ENCODE peak calls at places on chromosome 20, in eight cellular contexts. X is lung; H is CD8-positive, alpha-beta T cell; E is brain microvascular endothelial cell; V is left ventricle myocardium inferior; W is IMR-90; Q is astrocyte of the spinal cord; I is lower leg skin. Z is an unnamed sample.

GRCh38 chr20:38173237-38174156 is 8.4 kb upstream of the TGM2 start:
- DNase-seq in X (no peak), H (no peak), E (peak; percentile 94), V (peak; percentile 46), W (peak; percentile 92), Q (peak; percentile 87), I (no peak), Z (peak; percentile 18)

GRCh38 chr20:546353-546752 is 2.8 kb upstream of the CSNK2A1 start:
- DNase-seq in X (no peak), H (no peak), E (no peak), V (no peak), W (no peak), Q (no peak), I (no peak), Z (no peak)

GRCh38 chr20:9156529-9157280 is 87.8 kb downstream of the PLCB4 start:
- DNase-seq in X (no peak), H (no peak), E (no peak), V (no peak), W (peak; percentile 76), Q (no peak), I (no peak), Z (no peak)

GRCh38 chr20:58945967-58946631 is 35.0 kb upstream of the NELFCD start:
- DNase-seq in X (no peak), H (no peak), E (no peak), V (no peak), W (no peak), Q (no peak), I (no peak), Z (no peak)

GRCh38 chr20:57313230-57313629 is 16.4 kb upstream of the SPO11 start:
- DNase-seq in X (no peak), H (no peak), E (no peak), V (no peak), W (no peak), Q (no peak), I (no peak), Z (no peak)

GRCh38 chr20:48761023-48761785 is 66.6 kb downstream of the PREX1 start:
- DNase-seq in X (peak; percentile 60), H (peak; percentile 58), E (no peak), V (peak; percentile 39), W (no peak), Q (no peak), I (no peak), Z (no peak)

GRCh38 chr20:25249198-25249931 is 1.5 kb downstream of the PYGB start:
- DNase-seq in X (no peak), H (no peak), E (no peak), V (no peak), W (peak; percentile 15), Q (peak; percentile 29), I (no peak), Z (no peak)

GRCh38 chr20:34773726-34774125 is 51.7 kb downstream of the NCOA6 start:
- DNase-seq in X (no peak), H (no peak), E (no peak), V (no peak), W (no peak), Q (no peak), I (no peak), Z (no peak)

GRCh38 chr20:11748436-11748835 is 169.3 kb upstream of the BTBD3 start:
- DNase-seq in X (no peak), H (no peak), E (no peak), V (no peak), W (no peak), Q (no peak), I (no peak), Z (no peak)

GRCh38 chr20:47620808-47621805 is 119.4 kb downstream of the NCOA3 start:
- DNase-seq in X (no peak), H (no peak), E (peak; percentile 42), V (no peak), W (peak; percentile 82), Q (peak; percentile 80), I (no peak), Z (no peak)

GRCh38 chr20:49510562-49511117 is 28.2 kb upstream of the KCNB1 start:
- DNase-seq in X (peak; percentile 46), H (no peak), E (peak; percentile 45), V (peak; percentile 73), W (peak; percentile 83), Q (peak; percentile 86), I (peak; percentile 71), Z (no peak)

GRCh38 chr20:54167909-54168872 is 5.6 kb downstream of the CYP24A1 start:
- DNase-seq in X (no peak), H (no peak), E (no peak), V (no peak), W (peak; percentile 23), Q (peak; percentile 38), I (no peak), Z (no peak)

GRCh38 chr20:40583195-40583594 is 105.8 kb downstream of the MAFB start:
- DNase-seq in X (no peak), H (no peak), E (no peak), V (no peak), W (no peak), Q (no peak), I (no peak), Z (no peak)

DNA sequence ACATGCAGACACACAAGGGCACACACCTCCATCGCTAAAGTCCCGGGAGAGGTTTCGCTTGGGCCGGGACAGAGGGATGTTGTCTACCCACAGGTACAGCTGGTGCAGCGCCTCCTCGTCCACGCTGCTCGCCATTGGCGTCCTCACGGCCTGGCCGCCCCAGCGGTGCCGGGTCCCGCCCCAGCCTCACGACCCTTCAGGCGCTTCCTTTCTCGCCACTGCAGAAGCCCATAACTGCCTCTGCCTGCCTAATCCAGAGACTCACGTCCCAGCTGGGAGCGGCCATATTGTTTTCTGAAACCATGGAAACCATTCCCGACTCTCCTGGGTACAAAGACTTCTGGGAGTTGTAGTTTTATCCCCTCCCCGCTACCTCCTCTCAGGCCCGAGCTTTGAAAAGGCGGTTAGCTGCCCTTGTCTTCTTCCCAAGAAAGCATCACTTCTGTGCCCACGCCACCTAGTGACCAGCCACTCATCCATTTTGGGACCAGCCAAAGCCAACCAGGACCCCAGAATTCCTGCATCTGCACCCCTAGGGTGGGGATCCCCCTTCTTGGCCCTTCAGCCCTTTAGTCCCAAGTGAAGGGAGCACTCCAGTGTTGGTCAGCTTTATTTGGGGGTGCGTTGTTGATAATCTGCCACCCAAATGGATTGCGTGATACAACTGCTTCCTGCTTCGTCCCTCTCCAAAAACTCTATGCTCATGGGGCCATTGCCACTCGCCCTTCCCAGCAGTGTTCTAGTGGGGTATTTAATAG is at the start of gene SPEF1:
- DNase-seq in X (peak; percentile 84), H (no peak), E (peak; percentile 90), V (peak; percentile 62), W (peak; percentile 92), Q (peak; percentile 90), I (peak; percentile 89), Z (peak; percentile 44)
- TF ChIP-seq CTCF in X (no peak), H (no peak), E (peak; percentile 69), V (peak; percentile 44), W (peak; percentile 54), Q (peak; percentile 58), I (no peak), Z (no peak)

GRCh38 chr20:60340232-60340631 is 382.0 kb downstream of the CDH26 start:
- DNase-seq in X (no peak), H (no peak), E (no peak), V (no peak), W (no peak), Q (no peak), I (no peak), Z (no peak)

GRCh38 chr20:60349418-60349817 is 391.2 kb downstream of the CDH26 start:
- DNase-seq in X (no peak), H (no peak), E (no peak), V (no peak), W (no peak), Q (no peak), I (no peak), Z (no peak)

GRCh38 chr20:60341062-60341461 is 382.8 kb downstream of the CDH26 start:
- DNase-seq in X (no peak), H (no peak), E (no peak), V (no peak), W (no peak), Q (no peak), I (no peak), Z (no peak)

DNA sequence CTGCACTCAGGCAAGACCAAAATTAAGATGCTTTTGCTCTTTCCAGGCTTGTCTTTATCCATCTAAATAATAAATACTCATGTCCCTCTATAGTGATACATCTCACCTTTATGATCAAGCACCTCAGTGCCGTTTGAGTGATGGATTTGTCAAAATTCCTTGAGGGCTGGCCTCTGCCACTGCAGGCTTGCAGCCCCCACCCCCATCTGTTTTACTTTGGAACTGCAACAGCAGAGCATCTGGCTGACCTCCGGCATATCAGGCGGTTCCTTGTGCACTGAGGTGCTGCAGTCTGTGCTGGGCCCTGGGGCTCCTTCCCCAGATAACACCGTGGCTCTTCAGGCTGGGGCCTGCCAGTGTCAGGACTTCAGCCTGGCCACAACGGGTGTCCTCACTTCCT is 386.9 kb downstream of the CDH26 start:
- DNase-seq in X (no peak), H (no peak), E (no peak), V (no peak), W (no peak), Q (no peak), I (no peak), Z (no peak)
- TF ChIP-seq CTCF in X (no peak), H (no peak), E (peak; percentile 1), V (no peak), W (no peak), Q (no peak), I (no peak), Z (peak; percentile 7)

GRCh38 chr20:18793625-18794427 is 19.8 kb upstream of the SCP2D1 start:
- DNase-seq in X (peak; percentile 91), H (peak; percentile 80), E (peak; percentile 84), V (peak; percentile 88), W (peak; percentile 87), Q (peak; percentile 87), I (peak; percentile 93), Z (peak; percentile 50)
- TF ChIP-seq CTCF in X (no peak), H (no peak), E (no peak), V (peak; percentile 7), W (no peak), Q (peak; percentile 7), I (no peak), Z (no peak)

GRCh38 chr20:61886721-61887658 is 178.7 kb downstream of the TAF4 start:
- DNase-seq in X (no peak), H (peak; percentile 14), E (peak; percentile 20), V (no peak), W (peak; percentile 35), Q (peak; percentile 32), I (no peak), Z (peak; percentile 39)

GRCh38 chr20:61885759-61886715 is 179.6 kb downstream of the TAF4 start:
- DNase-seq in X (no peak), H (no peak), E (no peak), V (no peak), W (no peak), Q (no peak), I (no peak), Z (no peak)

GRCh38 chr20:61889659-61890058 is 176.0 kb downstream of the TAF4 start:
- DNase-seq in X (no peak), H (no peak), E (no peak), V (no peak), W (no peak), Q (no peak), I (no peak), Z (no peak)

GRCh38 chr20:61888101-61888865 is 177.4 kb downstream of the TAF4 start:
- DNase-seq in X (no peak), H (no peak), E (no peak), V (no peak), W (no peak), Q (no peak), I (no peak), Z (no peak)

DNA sequence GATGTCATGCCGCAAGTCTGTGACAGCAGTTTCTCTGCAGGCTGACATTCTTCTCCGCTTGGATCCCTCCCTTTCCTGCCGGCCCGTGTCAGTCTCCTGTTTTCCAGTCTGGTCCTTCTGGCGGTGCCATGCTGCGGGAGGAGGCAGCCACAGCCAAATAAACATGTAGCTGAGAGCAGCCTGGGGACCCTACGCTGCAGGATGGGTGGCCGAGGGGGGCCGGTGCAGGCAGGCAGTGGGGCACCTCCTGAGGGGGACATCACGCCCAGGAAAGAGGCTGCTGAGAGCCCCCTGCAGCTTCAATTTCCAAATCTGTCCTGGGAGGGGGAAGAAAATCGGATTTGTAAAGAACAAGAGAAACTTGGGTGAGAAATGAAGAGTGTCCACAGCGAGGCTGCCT is 178.0 kb downstream of the TAF4 start:
- DNase-seq in X (no peak), H (no peak), E (no peak), V (no peak), W (no peak), Q (no peak), I (no peak), Z (no peak)
- TF ChIP-seq CTCF in X (no peak), H (no peak), E (no peak), V (no peak), W (no peak), Q (no peak), I (no peak), Z (no peak)